ENCODE peak calls at places on chromosomes 5 and 9, in eight cellular contexts. I is Peyer's patch; G is A549; O is dorsolateral prefrontal cortex; R is CD8-positive, alpha-beta T cell; U is hepatocyte; B is stomach; T is tibial artery. P is an unnamed sample.

GRCh38 chr9:132214027-132214622 is 52.3 kb downstream of the NTNG2 start:
- DNase-seq in R (no peak), G (peak), T (no peak), O (peak), B (peak), U (peak), I (no peak), P (peak)

GRCh38 chr5:95448836-95449235 is 57.7 kb downstream of the FAM81B start:
- DNase-seq in O (no peak), R (no peak), T (no peak), I (no peak), G (no peak), B (no peak), U (no peak), P (no peak)

GRCh38 chr5:42949348-42950090 is 90.6 kb downstream of the ANXA2R start:
- DNase-seq in I (no peak), B (peak), R (peak), T (peak), O (no peak), U (no peak), G (peak), P (peak)

GRCh38 chr5:177403826-177404640 is 3.6 kb upstream of the PFN3 start:
- DNase-seq in I (peak), B (peak), O (peak), U (peak), R (peak), G (peak), T (peak), P (peak)

GRCh38 chr5:157143127-157143959 is 678 bp upstream of the MED7 start:
- DNase-seq in O (peak), U (no peak), R (peak), G (peak), I (peak), T (peak), B (peak), P (peak)

GRCh38 chr5:181042722-181043121 is 2.7 kb downstream of the BTNL9 start:
- DNase-seq in G (no peak), O (no peak), B (no peak), R (no peak), U (no peak), I (no peak), T (no peak), P (no peak)

GRCh38 chr5:6829150-6829784 is 116.0 kb downstream of the TENT4A start:
- DNase-seq in R (no peak), G (no peak), T (no peak), O (no peak), U (no peak), I (no peak), B (no peak), P (no peak)

GRCh38 chr9:110814159-110814558 is 145.6 kb downstream of the MUSK start:
- DNase-seq in B (no peak), I (no peak), U (no peak), G (no peak), O (no peak), R (no peak), T (no peak), P (no peak)

GRCh38 chr5:109329296-109330252 is 80.2 kb downstream of the PJA2 start:
- DNase-seq in G (no peak), I (no peak), B (no peak), U (no peak), R (no peak), T (no peak), O (no peak), P (no peak)

GRCh38 chr9:81191222-81191621 is 498.1 kb downstream of the TLE1 start:
- DNase-seq in U (no peak), R (no peak), I (no peak), B (no peak), O (no peak), G (no peak), T (no peak), P (no peak)

GRCh38 chr5:124645396-124645795 is 101.0 kb downstream of the ZNF608 start:
- DNase-seq in R (no peak), I (no peak), T (no peak), G (no peak), O (no peak), B (no peak), U (no peak), P (no peak)

GRCh38 chr9:30504502-30504905 is 1879.9 kb upstream of the ACO1 start:
- DNase-seq in O (no peak), T (no peak), I (no peak), B (no peak), U (no peak), R (no peak), G (no peak), P (no peak)

GRCh38 chr9:134364391-134365114 is 38.3 kb downstream of the RXRA start:
- DNase-seq in G (no peak), T (no peak), B (no peak), R (no peak), U (peak), I (no peak), O (no peak), P (no peak)

GRCh38 chr5:134817006-134817405 is 28.8 kb upstream of the C5orf24 start:
- DNase-seq in B (no peak), I (no peak), G (no peak), R (no peak), T (no peak), O (no peak), U (no peak), P (no peak)

GRCh38 chr9:131097259-131097947 is 1.1 kb downstream of the AIF1L start:
- DNase-seq in R (no peak), G (no peak), T (no peak), I (no peak), U (no peak), B (no peak), O (no peak), P (no peak)

GRCh38 chr9:131098391-131099087 is 2.2 kb downstream of the AIF1L start:
- DNase-seq in O (no peak), T (no peak), R (no peak), G (no peak), I (no peak), B (no peak), U (no peak), P (no peak)

GRCh38 chr9:131099088-131099611 is 2.8 kb downstream of the AIF1L start:
- DNase-seq in I (no peak), B (no peak), R (no peak), O (no peak), U (no peak), G (no peak), T (no peak), P (no peak)

GRCh38 chr9:131096490-131097258 is at the start of gene AIF1L:
- DNase-seq in G (peak), R (no peak), I (no peak), B (peak), U (peak), O (no peak), T (no peak), P (no peak)

DNA sequence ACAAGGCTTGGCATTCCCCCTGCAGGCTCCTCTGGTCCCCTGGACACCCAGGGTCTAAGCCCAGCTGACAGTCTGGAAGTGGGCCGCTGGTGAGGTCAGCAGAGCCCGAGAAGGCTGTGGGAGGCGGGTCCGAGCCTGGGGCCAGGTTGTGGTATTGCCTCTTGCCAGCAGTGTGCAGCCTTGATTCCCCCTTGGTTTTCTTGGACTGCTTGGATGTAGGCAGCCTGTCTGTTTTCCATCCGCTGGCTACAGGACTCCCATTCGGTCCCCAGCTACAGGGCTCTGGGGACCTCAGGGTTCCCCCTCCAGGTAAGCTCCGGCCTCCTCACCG is 1.6 kb downstream of the AIF1L start:
- DNase-seq in I (no peak), R (no peak), T (no peak), U (no peak), G (no peak), O (no peak), B (no peak), P (no peak)
- H3K27ac ChIP-seq in I (no peak), R (no peak), T (peak), U (no peak), G (no peak), O (peak), B (no peak), P (peak)

GRCh38 chr9:128550770-128551651 is 1.4 kb upstream of the SPTAN1 start:
- DNase-seq in B (no peak), R (no peak), I (no peak), T (peak), U (peak), O (peak), G (no peak), P (no peak)
- H3K4me3 ChIP-seq in B (no peak), R (no peak), I (no peak), T (peak), U (peak), O (peak), G (peak), P (no peak)

DNA sequence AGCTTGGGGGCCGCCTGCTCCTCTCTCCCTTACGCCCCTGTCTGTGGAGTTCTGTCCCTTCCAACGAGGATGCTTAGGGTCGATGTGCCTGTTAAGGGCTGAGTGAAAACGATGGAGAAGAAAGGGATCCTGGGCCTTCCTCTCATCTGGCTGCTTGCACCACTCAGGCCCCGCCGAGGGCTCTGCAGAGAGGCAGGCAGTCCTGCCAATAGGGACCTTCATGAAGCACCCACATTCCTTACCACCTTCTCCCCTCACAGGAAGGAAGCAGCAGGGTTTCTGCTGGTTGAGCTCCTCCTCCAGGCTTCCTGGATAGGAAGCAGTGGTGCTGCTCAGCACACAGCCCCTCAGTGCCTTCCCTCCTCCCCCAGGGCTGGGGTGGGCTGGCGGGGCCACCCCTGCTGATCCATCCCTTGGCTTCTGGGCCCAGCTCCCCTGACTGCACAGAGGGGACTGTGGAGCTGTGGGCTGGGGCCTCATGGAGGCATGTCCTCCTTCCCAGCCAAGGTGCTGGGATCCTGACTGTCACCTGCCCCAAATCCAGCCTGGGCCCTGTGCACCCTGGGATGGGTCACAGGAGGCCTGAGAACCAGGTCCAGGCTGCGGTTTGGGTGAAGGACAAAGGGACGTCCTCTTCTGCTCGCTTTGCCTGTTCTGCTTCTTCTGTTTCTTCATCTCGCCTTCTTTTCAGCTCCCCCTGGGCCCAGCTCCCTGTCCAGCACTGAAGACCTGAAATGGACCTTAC is 50.5 kb downstream of the AHRR start:
- DNase-seq in U (no peak), T (no peak), I (peak), R (peak), B (peak), O (no peak), G (no peak), P (no peak)
- H3K27ac ChIP-seq in U (peak), T (no peak), I (no peak), R (no peak), B (peak), O (no peak), G (no peak), P (no peak)

GRCh38 chr5:15757635-15758034 is 257.7 kb downstream of the FBXL7 start:
- DNase-seq in I (no peak), R (no peak), G (no peak), O (no peak), B (no peak), U (no peak), T (no peak), P (no peak)

GRCh38 chr5:15757103-15757502 is 257.1 kb downstream of the FBXL7 start:
- DNase-seq in R (no peak), T (no peak), B (no peak), G (no peak), I (no peak), O (no peak), U (no peak), P (no peak)

GRCh38 chr5:15748266-15748665 is 248.3 kb downstream of the FBXL7 start:
- DNase-seq in B (no peak), G (no peak), U (no peak), R (no peak), T (no peak), O (no peak), I (no peak), P (no peak)

GRCh38 chr5:15752886-15753285 is 252.9 kb downstream of the FBXL7 start:
- DNase-seq in R (no peak), G (no peak), T (peak), B (no peak), I (no peak), U (peak), O (no peak), P (peak)
- H3K4me3 ChIP-seq in R (no peak), G (no peak), T (peak), B (no peak), I (no peak), U (no peak), O (peak), P (no peak)

DNA sequence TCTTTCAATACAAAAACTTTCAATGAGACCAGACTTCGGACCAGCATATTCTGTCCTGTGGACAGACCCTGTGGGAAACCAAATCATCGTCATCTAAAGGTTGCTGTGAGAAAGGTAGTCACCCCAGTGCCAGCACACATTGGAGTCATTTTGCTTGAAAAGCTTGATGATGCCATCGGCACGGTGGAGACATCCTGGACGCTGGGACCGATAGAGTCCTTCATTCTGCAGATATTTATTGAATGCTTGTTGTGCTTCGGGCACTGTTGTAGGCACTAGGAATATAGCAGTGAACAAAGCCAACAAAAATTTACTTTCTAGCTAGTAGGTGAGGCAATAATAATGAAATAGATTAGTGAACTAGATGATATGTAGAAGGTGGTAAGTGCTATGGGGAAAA is 34.9 kb downstream of the SNX18 start:
- DNase-seq in B (no peak), O (no peak), R (no peak), G (no peak), U (no peak), T (no peak), I (no peak), P (no peak)
- H3K27ac ChIP-seq in B (no peak), O (peak), R (no peak), G (no peak), U (no peak), T (no peak), I (no peak), P (no peak)

GRCh38 chr9:98974994-98975712 is 31.4 kb downstream of the COL15A1 start:
- DNase-seq in O (peak), G (peak), B (peak), U (peak), R (peak), T (peak), I (peak), P (peak)
- H3K4me3 ChIP-seq in O (peak), G (peak), B (peak), U (no peak), R (peak), T (peak), I (peak), P (no peak)

DNA sequence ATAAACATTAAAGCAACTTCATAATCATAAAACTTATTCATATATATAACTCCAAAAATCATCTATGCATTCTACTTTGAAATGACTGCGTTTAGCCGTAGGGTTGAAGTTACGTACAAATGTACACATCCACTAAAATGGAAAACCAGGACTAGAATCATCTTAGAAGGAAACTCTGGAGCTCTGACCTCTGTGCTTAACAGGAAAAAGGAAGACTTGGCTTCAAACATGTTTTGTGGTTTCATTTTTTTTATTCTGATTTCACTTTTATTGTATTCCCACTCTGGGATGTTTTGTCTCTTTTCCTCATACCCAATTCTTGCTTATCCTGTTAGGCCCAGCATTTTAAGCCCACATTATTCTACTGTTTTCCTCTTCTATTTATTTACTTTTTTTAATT is 44.9 kb downstream of the GRAMD2B start:
- DNase-seq in T (no peak), O (no peak), G (no peak), U (no peak), B (no peak), I (no peak), R (no peak), P (no peak)
- H3K27ac ChIP-seq in T (no peak), O (peak), G (no peak), U (no peak), B (peak), I (no peak), R (no peak), P (no peak)